ENCODE peak calls at places on chromosome 20, in four cellular contexts. V, Z, X and A are unnamed samples.

GRCh38 chr20:63128367-63128766 is 87.6 kb downstream of the YTHDF1 start:
- DNase-seq in V (no peak), Z (peak), X (no peak), A (no peak)

GRCh38 chr20:62618622-62619529 is 23.4 kb upstream of the SLCO4A1 start:
- DNase-seq in V (no peak), Z (no peak), X (no peak), A (peak)

GRCh38 chr20:58078741-58079522 is 149.5 kb downstream of the ANKRD60 start:
- DNase-seq in V (no peak), Z (no peak), X (no peak), A (no peak)

GRCh38 chr20:24742436-24742835 is 206.6 kb upstream of the CST7 start:
- DNase-seq in V (no peak), Z (no peak), X (no peak), A (no peak)

GRCh38 chr20:17895641-17896246 is 72.8 kb downstream of the SNX5 start:
- DNase-seq in V (no peak), Z (peak), X (no peak), A (peak)

GRCh38 chr20:53129557-53129956 is 157.4 kb downstream of the TSHZ2 start:
- DNase-seq in V (no peak), Z (no peak), X (peak), A (no peak)

GRCh38 chr20:20695250-20695816 is 17.1 kb downstream of the RALGAPA2 start:
- DNase-seq in V (no peak), Z (no peak), X (no peak), A (no peak)

GRCh38 chr20:43963872-43964791 is 49.5 kb downstream of the TOX2 start:
- DNase-seq in V (no peak), Z (peak), X (no peak), A (peak)

GRCh38 chr20:37346232-37346525 is 239 bp downstream of the SRC start:
- DNase-seq in V (peak), Z (no peak), X (no peak), A (no peak)

GRCh38 chr20:47748851-47749250 is 36.4 kb downstream of the SULF2 start:
- DNase-seq in V (no peak), Z (no peak), X (no peak), A (no peak)

GRCh38 chr20:19784511-19785172 is 26.6 kb downstream of the RIN2 start:
- DNase-seq in V (peak), Z (peak), X (peak), A (peak)

GRCh38 chr20:14235355-14235754 is 102.1 kb downstream of the FLRT3 start:
- DNase-seq in V (no peak), Z (no peak), X (peak), A (no peak)

GRCh38 chr20:63819224-63819917 is 11.7 kb downstream of the ZBTB46 start:
- DNase-seq in V (no peak), Z (peak), X (no peak), A (no peak)

GRCh38 chr20:49385471-49385870 is 97.0 kb downstream of the KCNB1 start:
- DNase-seq in V (peak), Z (no peak), X (peak), A (no peak)